ENCODE peak calls at places on chromosomes 6 and 20, in four cellular contexts. K is tibial nerve; P is CD8-positive, alpha-beta T cell; R is cardiac muscle cell. Y is an unnamed sample.

GRCh38 chr6:111721677-111722219 is 116.1 kb upstream of the TRAF3IP2 start:
- DNase-seq in K (no peak), P (peak; percentile 58), R (peak; percentile 72), Y (no peak)

GRCh38 chr20:1005452-1006027 is 3.4 kb upstream of the RSPO4 start:
- DNase-seq in K (no peak), P (no peak), R (peak; percentile 36), Y (peak; percentile 68)

GRCh38 chr20:31707994-31708744 is 14.5 kb downstream of the BCL2L1 start:
- DNase-seq in K (peak; percentile 33), P (no peak), R (no peak), Y (no peak)

GRCh38 chr20:4610871-4611270 is 110.8 kb upstream of the PRND start:
- DNase-seq in K (no peak), P (no peak), R (no peak), Y (no peak)

GRCh38 chr20:35702824-35703695 is 3.9 kb downstream of the ROMO1 start:
- DNase-seq in K (no peak), P (peak; percentile 19), R (no peak), Y (no peak)

GRCh38 chr6:20817806-20818320 is 283.6 kb downstream of the CDKAL1 start:
- DNase-seq in K (no peak), P (no peak), R (no peak), Y (no peak)

GRCh38 chr6:131629656-131630055 is 1.6 kb upstream of the MED23 start:
- DNase-seq in K (no peak), P (no peak), R (no peak), Y (no peak)

GRCh38 chr6:36739947-36740817 is 42.6 kb downstream of the RAB44 start:
- DNase-seq in K (no peak), P (no peak), R (no peak), Y (no peak)

GRCh38 chr20:48503166-48503815 is 324.5 kb downstream of the PREX1 start:
- DNase-seq in K (no peak), P (no peak), R (no peak), Y (no peak)

GRCh38 chr20:12180107-12180661 is 262.5 kb downstream of the BTBD3 start:
- DNase-seq in K (no peak), P (no peak), R (no peak), Y (no peak)

GRCh38 chr6:39228111-39228971 is 934 bp downstream of the KCNK5 start:
- DNase-seq in K (no peak), P (no peak), R (no peak), Y (no peak)

GRCh38 chr6:138378463-138378862 is 758 bp downstream of the SMIM28 start:
- DNase-seq in K (no peak), P (no peak), R (no peak), Y (no peak)

GRCh38 chr6:137734875-137735182 is 132.2 kb upstream of the TNFAIP3 start:
- DNase-seq in K (peak; percentile 68), P (no peak), R (peak; percentile 79), Y (no peak)

GRCh38 chr20:34268851-34269668 is 27.8 kb downstream of the ASIP start:
- DNase-seq in K (no peak), P (peak; percentile 61), R (peak; percentile 45), Y (no peak)

GRCh38 chr6:2468601-2468955 is 223.2 kb upstream of the GMDS start:
- DNase-seq in K (no peak), P (no peak), R (peak; percentile 49), Y (no peak)

GRCh38 chr6:157240059-157240959 is 83.0 kb downstream of the TMEM242 start:
- DNase-seq in K (peak; percentile 50), P (no peak), R (peak; percentile 38), Y (no peak)

GRCh38 chr20:53655909-53656652 is 62.4 kb upstream of the ZNF217 start:
- DNase-seq in K (no peak), P (no peak), R (peak; percentile 33), Y (no peak)

GRCh38 chr20:36439040-36439730 is 102.1 kb upstream of the MYL9 start:
- DNase-seq in K (peak; percentile 68), P (peak; percentile 78), R (peak; percentile 69), Y (peak; percentile 66)

GRCh38 chr6:138482816-138483215 is 16.5 kb downstream of the NHSL1 start:
- DNase-seq in K (no peak), P (no peak), R (no peak), Y (no peak)

GRCh38 chr6:48449002-48449401 is 338.0 kb upstream of the PTCHD4 start:
- DNase-seq in K (no peak), P (no peak), R (peak; percentile 34), Y (no peak)

GRCh38 chr20:57224641-57225138 is 41.8 kb downstream of the BMP7 start:
- DNase-seq in K (no peak), P (no peak), R (no peak), Y (no peak)

GRCh38 chr20:63950701-63951397 is 5.4 kb downstream of the UCKL1 start:
- DNase-seq in K (no peak), P (no peak), R (no peak), Y (no peak)

GRCh38 chr6:53659458-53659857 is 6.1 kb downstream of the KLHL31 start:
- DNase-seq in K (no peak), P (no peak), R (no peak), Y (no peak)

GRCh38 chr6:84166395-84166794 is 61.0 kb downstream of the CEP162 start:
- DNase-seq in K (no peak), P (no peak), R (no peak), Y (no peak)

GRCh38 chr20:50577175-50578018 is 67.2 kb downstream of the PTPN1 start:
- DNase-seq in K (no peak), P (no peak), R (no peak), Y (no peak)

GRCh38 chr20:21436186-21436585 is 38.9 kb upstream of the NKX2-4 start:
- DNase-seq in K (no peak), P (no peak), R (peak; percentile 32), Y (no peak)

GRCh38 chr6:63904844-63905243 is 269.2 kb downstream of the PHF3 start:
- DNase-seq in K (no peak), P (no peak), R (peak; percentile 96), Y (no peak)

GRCh38 chr6:164164921-164165320 is 750.4 kb downstream of the QKI start:
- DNase-seq in K (no peak), P (no peak), R (no peak), Y (no peak)

GRCh38 chr6:7540595-7540994 is 876 bp upstream of the DSP start:
- DNase-seq in K (no peak), P (no peak), R (no peak), Y (no peak)
- H3K4me3 ChIP-seq in K (no peak overlapping the region), P (no peak overlapping the region), R (peak overlapping the region; percentile 76), Y (peak overlapping the region; percentile 4)

GRCh38 chr6:31947070-31947675 is 1.3 kb downstream of the CFB start:
- DNase-seq in K (no peak), P (no peak), R (no peak), Y (no peak)

GRCh38 chr6:31945507-31946369 is at the start of gene CFB:
- DNase-seq in K (peak; percentile 82), P (no peak), R (peak; percentile 91), Y (no peak)

GRCh38 chr6:31947864-31948263 is 2.0 kb downstream of the CFB start:
- DNase-seq in K (no peak), P (no peak), R (no peak), Y (no peak)

GRCh38 chr6:31945154-31945506 is 765 bp upstream of the CFB start:
- DNase-seq in K (no peak), P (no peak), R (no peak), Y (no peak)

DNA sequence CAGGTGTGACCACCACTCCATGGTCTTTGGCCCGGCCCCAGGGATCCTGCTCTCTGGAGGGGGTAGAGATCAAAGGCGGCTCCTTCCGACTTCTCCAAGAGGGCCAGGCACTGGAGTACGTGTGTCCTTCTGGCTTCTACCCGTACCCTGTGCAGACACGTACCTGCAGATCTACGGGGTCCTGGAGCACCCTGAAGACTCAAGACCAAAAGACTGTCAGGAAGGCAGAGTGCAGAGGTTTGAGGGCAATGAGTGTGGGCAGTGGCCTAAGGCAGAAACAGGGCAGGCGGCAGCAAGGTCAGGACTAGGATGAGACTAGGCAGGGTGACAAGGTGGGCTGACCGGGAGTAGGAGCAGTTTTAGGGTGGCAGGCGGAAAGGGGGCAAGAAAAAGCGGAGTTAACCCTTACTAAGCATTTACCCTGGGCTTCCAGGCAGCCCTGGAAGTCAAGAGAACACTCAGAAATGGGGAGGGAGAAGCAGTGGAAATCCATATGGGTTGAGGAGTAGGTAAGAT is 533 bp downstream of the CFB start:
- DNase-seq in K (no peak), P (no peak), R (no peak), Y (no peak)
- H3K27ac ChIP-seq in K (peak overlapping the region; percentile 56), P (no peak overlapping the region), R (no peak overlapping the region), Y (no peak overlapping the region)

GRCh38 chr6:7391244-7391643 is 1.6 kb downstream of the RIOK1 start:
- DNase-seq in K (no peak), P (no peak), R (no peak), Y (no peak)
- H3K4me3 ChIP-seq in K (no peak overlapping the region), P (no peak overlapping the region), R (no peak overlapping the region), Y (no peak overlapping the region)

GRCh38 chr6:30761791-30762429 is 17.6 kb upstream of the IER3 start:
- DNase-seq in K (no peak), P (no peak), R (no peak), Y (no peak)
- H3K27ac ChIP-seq in K (no peak overlapping the region), P (no peak overlapping the region), R (no peak overlapping the region), Y (no peak overlapping the region)

DNA sequence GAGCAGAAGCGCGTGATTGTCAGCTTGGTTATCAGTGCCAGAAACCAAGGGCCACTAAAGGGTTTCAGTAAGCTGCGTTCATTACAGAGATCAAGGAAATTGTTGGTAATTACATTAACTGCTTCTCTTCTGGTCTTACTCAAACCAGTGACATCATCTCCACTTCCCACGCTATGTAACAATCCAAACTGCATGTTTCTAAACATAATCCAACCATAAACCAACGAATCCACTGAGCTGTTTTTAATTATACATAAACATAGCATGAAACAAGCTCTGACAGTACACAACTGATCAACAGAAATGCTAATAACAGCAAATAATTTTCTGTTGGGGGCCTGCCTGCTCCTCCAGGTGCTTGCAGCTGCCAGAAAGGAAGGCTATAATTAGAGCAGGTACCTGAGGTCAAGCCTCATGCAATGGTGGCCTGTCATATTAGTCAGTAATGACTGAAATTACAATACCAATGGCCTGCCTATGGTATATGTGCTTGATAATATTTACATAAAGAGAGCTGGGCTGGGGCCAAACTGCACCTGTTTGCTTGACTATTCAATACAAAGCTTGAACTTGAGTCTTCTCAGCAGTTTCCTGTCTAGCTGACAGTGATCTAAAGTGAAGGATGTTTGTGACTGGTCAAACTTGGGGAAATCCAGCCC is 40.1 kb downstream of the ILRUN start:
- DNase-seq in K (peak; percentile 26), P (no peak), R (peak; percentile 57), Y (no peak)
- H3K4me3 ChIP-seq in K (peak overlapping the region; percentile 36), P (peak overlapping the region; percentile 33), R (no peak overlapping the region), Y (no peak overlapping the region)

DNA sequence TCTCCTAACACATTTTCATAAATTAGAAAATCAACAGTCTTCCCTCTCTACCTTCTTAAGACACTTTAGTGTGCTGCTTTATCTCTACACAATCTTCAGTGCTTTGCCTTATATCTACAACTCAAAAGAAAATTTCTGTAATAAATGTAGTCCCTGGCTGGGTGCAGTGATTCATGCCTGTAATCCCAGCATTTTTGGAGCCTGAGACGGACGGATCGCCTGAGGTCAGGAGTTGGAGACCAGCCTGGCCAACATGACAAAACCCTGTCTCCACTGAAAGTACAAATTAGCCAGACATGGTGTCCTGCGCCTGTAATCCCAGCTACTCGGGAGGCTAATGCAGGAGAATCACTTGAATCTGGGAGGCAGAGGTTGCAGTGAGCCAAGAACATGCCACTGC is 9.7 kb upstream of the EDN1 start:
- DNase-seq in K (no peak), P (no peak), R (peak; percentile 31), Y (no peak)
- H3K27ac ChIP-seq in K (no peak overlapping the region), P (no peak overlapping the region), R (no peak overlapping the region), Y (no peak overlapping the region)

GRCh38 chr6:27867941-27868705 is 44.1 kb downstream of the OR2B2 start:
- DNase-seq in K (no peak), P (no peak), R (peak; percentile 19), Y (no peak)
- H3K4me3 ChIP-seq in K (no peak overlapping the region), P (no peak overlapping the region), R (peak overlapping the region; percentile 41), Y (no peak overlapping the region)

GRCh38 chr20:23532533-23532932 is 35.8 kb downstream of the CST9L start:
- DNase-seq in K (no peak), P (no peak), R (no peak), Y (no peak)
- H3K27ac ChIP-seq in K (no peak overlapping the region), P (no peak overlapping the region), R (no peak overlapping the region), Y (no peak overlapping the region)